ENCODE peak calls at places on chromosomes 12 and 14, in six cellular contexts. One of them, this sample, is unnamed.

GRCh38 chr12:98416845-98417244 is 98.5 kb upstream of the TMPO start:
- DNase-seq in stimulated activated CD4-positive, alpha-beta T cell treated with anti-CD3 and anti-CD28 coated beads, Interleukin-2, amount 100 ng/mL, for 48 hours: no peak
- DNase-seq in stomach: no peak
- DNase-seq in cardiac fibroblast: peak
- DNase-seq in stimulated activated CD8-positive, alpha-beta memory T cell treated with anti-CD3 and anti-CD28 coated beads, Interleukin-4, amount 100 ng/mL, for 1 hour: no peak
- DNase-seq in GM10248: no peak
- DNase-seq in this sample: no peak

GRCh38 chr14:67766035-67766680 is 50.2 kb downstream of the ZFYVE26 start:
- DNase-seq in stimulated activated CD4-positive, alpha-beta T cell treated with anti-CD3 and anti-CD28 coated beads, Interleukin-2, amount 100 ng/mL, for 48 hours: no peak
- DNase-seq in stomach: no peak
- DNase-seq in cardiac fibroblast: no peak
- DNase-seq in stimulated activated CD8-positive, alpha-beta memory T cell treated with anti-CD3 and anti-CD28 coated beads, Interleukin-4, amount 100 ng/mL, for 1 hour: no peak
- DNase-seq in GM10248: no peak
- DNase-seq in this sample: no peak

GRCh38 chr12:49885118-49885517 is 18.6 kb downstream of the FAIM2 start:
- DNase-seq in stimulated activated CD4-positive, alpha-beta T cell treated with anti-CD3 and anti-CD28 coated beads, Interleukin-2, amount 100 ng/mL, for 48 hours: no peak
- DNase-seq in stomach: no peak
- DNase-seq in cardiac fibroblast: no peak
- DNase-seq in stimulated activated CD8-positive, alpha-beta memory T cell treated with anti-CD3 and anti-CD28 coated beads, Interleukin-4, amount 100 ng/mL, for 1 hour: no peak
- DNase-seq in GM10248: no peak
- DNase-seq in this sample: no peak

GRCh38 chr14:76762617-76763361 is 1.5 kb downstream of the VASH1 start:
- DNase-seq in stimulated activated CD4-positive, alpha-beta T cell treated with anti-CD3 and anti-CD28 coated beads, Interleukin-2, amount 100 ng/mL, for 48 hours: no peak
- DNase-seq in stomach: no peak
- DNase-seq in cardiac fibroblast: no peak
- DNase-seq in stimulated activated CD8-positive, alpha-beta memory T cell treated with anti-CD3 and anti-CD28 coated beads, Interleukin-4, amount 100 ng/mL, for 1 hour: no peak
- DNase-seq in GM10248: no peak
- DNase-seq in this sample: no peak

GRCh38 chr14:90664911-90665695 is 151.1 kb downstream of the TTC7B start:
- DNase-seq in stimulated activated CD4-positive, alpha-beta T cell treated with anti-CD3 and anti-CD28 coated beads, Interleukin-2, amount 100 ng/mL, for 48 hours: no peak
- DNase-seq in stomach: no peak
- DNase-seq in cardiac fibroblast: peak
- DNase-seq in stimulated activated CD8-positive, alpha-beta memory T cell treated with anti-CD3 and anti-CD28 coated beads, Interleukin-4, amount 100 ng/mL, for 1 hour: no peak
- DNase-seq in GM10248: no peak
- DNase-seq in this sample: no peak

GRCh38 chr12:34598851-34599529 is 576.7 kb downstream of the ALG10 start:
- DNase-seq in stimulated activated CD4-positive, alpha-beta T cell treated with anti-CD3 and anti-CD28 coated beads, Interleukin-2, amount 100 ng/mL, for 48 hours: no peak
- DNase-seq in stomach: peak
- DNase-seq in cardiac fibroblast: no peak
- DNase-seq in stimulated activated CD8-positive, alpha-beta memory T cell treated with anti-CD3 and anti-CD28 coated beads, Interleukin-4, amount 100 ng/mL, for 1 hour: no peak
- DNase-seq in GM10248: peak
- DNase-seq in this sample: no peak

GRCh38 chr12:3313655-3314305 is 177.2 kb upstream of the PRMT8 start:
- DNase-seq in stimulated activated CD4-positive, alpha-beta T cell treated with anti-CD3 and anti-CD28 coated beads, Interleukin-2, amount 100 ng/mL, for 48 hours: no peak
- DNase-seq in stomach: no peak
- DNase-seq in cardiac fibroblast: peak
- DNase-seq in stimulated activated CD8-positive, alpha-beta memory T cell treated with anti-CD3 and anti-CD28 coated beads, Interleukin-4, amount 100 ng/mL, for 1 hour: no peak
- DNase-seq in GM10248: peak
- DNase-seq in this sample: no peak

GRCh38 chr12:41656454-41656853 is 468.3 kb downstream of the PDZRN4 start:
- DNase-seq in stimulated activated CD4-positive, alpha-beta T cell treated with anti-CD3 and anti-CD28 coated beads, Interleukin-2, amount 100 ng/mL, for 48 hours: no peak
- DNase-seq in stomach: no peak
- DNase-seq in cardiac fibroblast: no peak
- DNase-seq in stimulated activated CD8-positive, alpha-beta memory T cell treated with anti-CD3 and anti-CD28 coated beads, Interleukin-4, amount 100 ng/mL, for 1 hour: no peak
- DNase-seq in GM10248: no peak
- DNase-seq in this sample: no peak

GRCh38 chr14:100540926-100541620 is 46.1 kb downstream of the BEGAIN start:
- DNase-seq in stimulated activated CD4-positive, alpha-beta T cell treated with anti-CD3 and anti-CD28 coated beads, Interleukin-2, amount 100 ng/mL, for 48 hours: no peak
- DNase-seq in stomach: no peak
- DNase-seq in cardiac fibroblast: no peak
- DNase-seq in stimulated activated CD8-positive, alpha-beta memory T cell treated with anti-CD3 and anti-CD28 coated beads, Interleukin-4, amount 100 ng/mL, for 1 hour: no peak
- DNase-seq in GM10248: no peak
- DNase-seq in this sample: no peak

GRCh38 chr12:131209082-131210070 is 255.7 kb downstream of the ADGRD1 start:
- DNase-seq in stimulated activated CD4-positive, alpha-beta T cell treated with anti-CD3 and anti-CD28 coated beads, Interleukin-2, amount 100 ng/mL, for 48 hours: no peak
- DNase-seq in stomach: no peak
- DNase-seq in cardiac fibroblast: no peak
- DNase-seq in stimulated activated CD8-positive, alpha-beta memory T cell treated with anti-CD3 and anti-CD28 coated beads, Interleukin-4, amount 100 ng/mL, for 1 hour: no peak
- DNase-seq in GM10248: no peak
- DNase-seq in this sample: no peak

GRCh38 chr12:69821441-69822204 is 3.4 kb upstream of the MYRFL start:
- DNase-seq in stimulated activated CD4-positive, alpha-beta T cell treated with anti-CD3 and anti-CD28 coated beads, Interleukin-2, amount 100 ng/mL, for 48 hours: no peak
- DNase-seq in stomach: no peak
- DNase-seq in cardiac fibroblast: peak
- DNase-seq in stimulated activated CD8-positive, alpha-beta memory T cell treated with anti-CD3 and anti-CD28 coated beads, Interleukin-4, amount 100 ng/mL, for 1 hour: no peak
- DNase-seq in GM10248: no peak
- DNase-seq in this sample: no peak

GRCh38 chr12:103379670-103380069 is 116.1 kb downstream of the C12orf42 start:
- DNase-seq in stimulated activated CD4-positive, alpha-beta T cell treated with anti-CD3 and anti-CD28 coated beads, Interleukin-2, amount 100 ng/mL, for 48 hours: no peak
- DNase-seq in stomach: no peak
- DNase-seq in cardiac fibroblast: no peak
- DNase-seq in stimulated activated CD8-positive, alpha-beta memory T cell treated with anti-CD3 and anti-CD28 coated beads, Interleukin-4, amount 100 ng/mL, for 1 hour: no peak
- DNase-seq in GM10248: no peak
- DNase-seq in this sample: no peak

GRCh38 chr14:21100931-21101330 is at the start of gene TMEM253:
- DNase-seq in stimulated activated CD4-positive, alpha-beta T cell treated with anti-CD3 and anti-CD28 coated beads, Interleukin-2, amount 100 ng/mL, for 48 hours: no peak
- DNase-seq in stomach: no peak
- DNase-seq in cardiac fibroblast: no peak
- DNase-seq in stimulated activated CD8-positive, alpha-beta memory T cell treated with anti-CD3 and anti-CD28 coated beads, Interleukin-4, amount 100 ng/mL, for 1 hour: no peak
- DNase-seq in GM10248: no peak
- DNase-seq in this sample: no peak

GRCh38 chr12:109389146-109389545 is 41.4 kb downstream of the MYO1H start:
- DNase-seq in stimulated activated CD4-positive, alpha-beta T cell treated with anti-CD3 and anti-CD28 coated beads, Interleukin-2, amount 100 ng/mL, for 48 hours: no peak
- DNase-seq in stomach: no peak
- DNase-seq in cardiac fibroblast: no peak
- DNase-seq in stimulated activated CD8-positive, alpha-beta memory T cell treated with anti-CD3 and anti-CD28 coated beads, Interleukin-4, amount 100 ng/mL, for 1 hour: no peak
- DNase-seq in GM10248: no peak
- DNase-seq in this sample: no peak

GRCh38 chr12:121581681-121582439 is 1.0 kb upstream of the KDM2B start:
- DNase-seq in stimulated activated CD4-positive, alpha-beta T cell treated with anti-CD3 and anti-CD28 coated beads, Interleukin-2, amount 100 ng/mL, for 48 hours: no peak
- DNase-seq in stomach: peak
- DNase-seq in cardiac fibroblast: peak
- DNase-seq in stimulated activated CD8-positive, alpha-beta memory T cell treated with anti-CD3 and anti-CD28 coated beads, Interleukin-4, amount 100 ng/mL, for 1 hour: no peak
- DNase-seq in GM10248: no peak
- DNase-seq in this sample: no peak

GRCh38 chr12:124512667-124513296 is 54.6 kb downstream of the NCOR2 start:
- DNase-seq in stimulated activated CD4-positive, alpha-beta T cell treated with anti-CD3 and anti-CD28 coated beads, Interleukin-2, amount 100 ng/mL, for 48 hours: no peak
- DNase-seq in stomach: peak
- DNase-seq in cardiac fibroblast: peak
- DNase-seq in stimulated activated CD8-positive, alpha-beta memory T cell treated with anti-CD3 and anti-CD28 coated beads, Interleukin-4, amount 100 ng/mL, for 1 hour: no peak
- DNase-seq in GM10248: no peak
- DNase-seq in this sample: no peak

GRCh38 chr14:81427348-81428058 is 27.4 kb upstream of the STON2 start:
- DNase-seq in stimulated activated CD4-positive, alpha-beta T cell treated with anti-CD3 and anti-CD28 coated beads, Interleukin-2, amount 100 ng/mL, for 48 hours: no peak
- DNase-seq in stomach: no peak
- DNase-seq in cardiac fibroblast: no peak
- DNase-seq in stimulated activated CD8-positive, alpha-beta memory T cell treated with anti-CD3 and anti-CD28 coated beads, Interleukin-4, amount 100 ng/mL, for 1 hour: no peak
- DNase-seq in GM10248: no peak
- DNase-seq in this sample: no peak

GRCh38 chr14:100822921-100823320 is 3.0 kb upstream of the MEG3 start:
- DNase-seq in stimulated activated CD4-positive, alpha-beta T cell treated with anti-CD3 and anti-CD28 coated beads, Interleukin-2, amount 100 ng/mL, for 48 hours: no peak
- DNase-seq in stomach: no peak
- DNase-seq in cardiac fibroblast: peak
- DNase-seq in stimulated activated CD8-positive, alpha-beta memory T cell treated with anti-CD3 and anti-CD28 coated beads, Interleukin-4, amount 100 ng/mL, for 1 hour: no peak
- DNase-seq in GM10248: no peak
- DNase-seq in this sample: no peak

GRCh38 chr12:11106288-11106687 is 14.2 kb upstream of the TAS2R43 start:
- DNase-seq in stimulated activated CD4-positive, alpha-beta T cell treated with anti-CD3 and anti-CD28 coated beads, Interleukin-2, amount 100 ng/mL, for 48 hours: no peak
- DNase-seq in stomach: no peak
- DNase-seq in cardiac fibroblast: no peak
- DNase-seq in stimulated activated CD8-positive, alpha-beta memory T cell treated with anti-CD3 and anti-CD28 coated beads, Interleukin-4, amount 100 ng/mL, for 1 hour: no peak
- DNase-seq in GM10248: no peak
- DNase-seq in this sample: no peak

GRCh38 chr12:30769802-30770201 is 15.1 kb upstream of the CAPRIN2 start:
- DNase-seq in stimulated activated CD4-positive, alpha-beta T cell treated with anti-CD3 and anti-CD28 coated beads, Interleukin-2, amount 100 ng/mL, for 48 hours: no peak
- DNase-seq in stomach: no peak
- DNase-seq in cardiac fibroblast: no peak
- DNase-seq in stimulated activated CD8-positive, alpha-beta memory T cell treated with anti-CD3 and anti-CD28 coated beads, Interleukin-4, amount 100 ng/mL, for 1 hour: no peak
- DNase-seq in GM10248: no peak
- DNase-seq in this sample: no peak

GRCh38 chr12:63103489-63104131 is 47.4 kb downstream of the AVPR1A start:
- DNase-seq in stimulated activated CD4-positive, alpha-beta T cell treated with anti-CD3 and anti-CD28 coated beads, Interleukin-2, amount 100 ng/mL, for 48 hours: peak
- DNase-seq in stomach: no peak
- DNase-seq in cardiac fibroblast: peak
- DNase-seq in stimulated activated CD8-positive, alpha-beta memory T cell treated with anti-CD3 and anti-CD28 coated beads, Interleukin-4, amount 100 ng/mL, for 1 hour: no peak
- DNase-seq in GM10248: peak
- DNase-seq in this sample: no peak

GRCh38 chr14:100376751-100377171 is 53.6 kb downstream of the SLC25A47 start:
- DNase-seq in stimulated activated CD4-positive, alpha-beta T cell treated with anti-CD3 and anti-CD28 coated beads, Interleukin-2, amount 100 ng/mL, for 48 hours: no peak
- DNase-seq in stomach: no peak
- DNase-seq in cardiac fibroblast: peak
- DNase-seq in stimulated activated CD8-positive, alpha-beta memory T cell treated with anti-CD3 and anti-CD28 coated beads, Interleukin-4, amount 100 ng/mL, for 1 hour: no peak
- DNase-seq in GM10248: no peak
- DNase-seq in this sample: no peak

GRCh38 chr12:10031318-10031717 is 836 bp downstream of the CLEC9A start:
- DNase-seq in stimulated activated CD4-positive, alpha-beta T cell treated with anti-CD3 and anti-CD28 coated beads, Interleukin-2, amount 100 ng/mL, for 48 hours: no peak
- DNase-seq in stomach: no peak
- DNase-seq in cardiac fibroblast: no peak
- DNase-seq in stimulated activated CD8-positive, alpha-beta memory T cell treated with anti-CD3 and anti-CD28 coated beads, Interleukin-4, amount 100 ng/mL, for 1 hour: no peak
- DNase-seq in GM10248: no peak
- DNase-seq in this sample: no peak

GRCh38 chr12:4589941-4590340 is 27.9 kb downstream of the DYRK4 start:
- DNase-seq in stimulated activated CD4-positive, alpha-beta T cell treated with anti-CD3 and anti-CD28 coated beads, Interleukin-2, amount 100 ng/mL, for 48 hours: no peak
- DNase-seq in stomach: no peak
- DNase-seq in cardiac fibroblast: no peak
- DNase-seq in stimulated activated CD8-positive, alpha-beta memory T cell treated with anti-CD3 and anti-CD28 coated beads, Interleukin-4, amount 100 ng/mL, for 1 hour: no peak
- DNase-seq in GM10248: no peak
- DNase-seq in this sample: no peak

GRCh38 chr12:26872623-26873022 is 39.6 kb upstream of the ITPR2 start:
- DNase-seq in stimulated activated CD4-positive, alpha-beta T cell treated with anti-CD3 and anti-CD28 coated beads, Interleukin-2, amount 100 ng/mL, for 48 hours: no peak
- DNase-seq in stomach: no peak
- DNase-seq in cardiac fibroblast: no peak
- DNase-seq in stimulated activated CD8-positive, alpha-beta memory T cell treated with anti-CD3 and anti-CD28 coated beads, Interleukin-4, amount 100 ng/mL, for 1 hour: no peak
- DNase-seq in GM10248: no peak
- DNase-seq in this sample: no peak

GRCh38 chr12:52867636-52868035 is 18.8 kb upstream of the KRT78 start:
- DNase-seq in stimulated activated CD4-positive, alpha-beta T cell treated with anti-CD3 and anti-CD28 coated beads, Interleukin-2, amount 100 ng/mL, for 48 hours: no peak
- DNase-seq in stomach: peak
- DNase-seq in cardiac fibroblast: no peak
- DNase-seq in stimulated activated CD8-positive, alpha-beta memory T cell treated with anti-CD3 and anti-CD28 coated beads, Interleukin-4, amount 100 ng/mL, for 1 hour: no peak
- DNase-seq in GM10248: no peak
- DNase-seq in this sample: no peak

GRCh38 chr12:47816646-47817271 is 2.9 kb downstream of the HDAC7 start:
- DNase-seq in stimulated activated CD4-positive, alpha-beta T cell treated with anti-CD3 and anti-CD28 coated beads, Interleukin-2, amount 100 ng/mL, for 48 hours: no peak
- DNase-seq in stomach: no peak
- DNase-seq in cardiac fibroblast: peak
- DNase-seq in stimulated activated CD8-positive, alpha-beta memory T cell treated with anti-CD3 and anti-CD28 coated beads, Interleukin-4, amount 100 ng/mL, for 1 hour: no peak
- DNase-seq in GM10248: no peak
- DNase-seq in this sample: no peak

GRCh38 chr14:103016071-103016470 is 41.3 kb downstream of the CDC42BPB start:
- DNase-seq in stimulated activated CD4-positive, alpha-beta T cell treated with anti-CD3 and anti-CD28 coated beads, Interleukin-2, amount 100 ng/mL, for 48 hours: no peak
- DNase-seq in stomach: no peak
- DNase-seq in cardiac fibroblast: no peak
- DNase-seq in stimulated activated CD8-positive, alpha-beta memory T cell treated with anti-CD3 and anti-CD28 coated beads, Interleukin-4, amount 100 ng/mL, for 1 hour: no peak
- DNase-seq in GM10248: no peak
- DNase-seq in this sample: no peak

GRCh38 chr14:79011091-79011919 is 841.1 kb downstream of the NRXN3 start:
- DNase-seq in stimulated activated CD4-positive, alpha-beta T cell treated with anti-CD3 and anti-CD28 coated beads, Interleukin-2, amount 100 ng/mL, for 48 hours: no peak
- DNase-seq in stomach: no peak
- DNase-seq in cardiac fibroblast: peak
- DNase-seq in stimulated activated CD8-positive, alpha-beta memory T cell treated with anti-CD3 and anti-CD28 coated beads, Interleukin-4, amount 100 ng/mL, for 1 hour: no peak
- DNase-seq in GM10248: peak
- DNase-seq in this sample: no peak

GRCh38 chr14:61570188-61570960 is 124.9 kb upstream of the HIF1A start:
- DNase-seq in stimulated activated CD4-positive, alpha-beta T cell treated with anti-CD3 and anti-CD28 coated beads, Interleukin-2, amount 100 ng/mL, for 48 hours: no peak
- DNase-seq in stomach: no peak
- DNase-seq in cardiac fibroblast: peak
- DNase-seq in stimulated activated CD8-positive, alpha-beta memory T cell treated with anti-CD3 and anti-CD28 coated beads, Interleukin-4, amount 100 ng/mL, for 1 hour: no peak
- DNase-seq in GM10248: no peak
- DNase-seq in this sample: no peak

GRCh38 chr12:19032826-19033225 is 96.7 kb upstream of the PLEKHA5 start:
- DNase-seq in stimulated activated CD4-positive, alpha-beta T cell treated with anti-CD3 and anti-CD28 coated beads, Interleukin-2, amount 100 ng/mL, for 48 hours: no peak
- DNase-seq in stomach: no peak
- DNase-seq in cardiac fibroblast: no peak
- DNase-seq in stimulated activated CD8-positive, alpha-beta memory T cell treated with anti-CD3 and anti-CD28 coated beads, Interleukin-4, amount 100 ng/mL, for 1 hour: no peak
- DNase-seq in GM10248: no peak
- DNase-seq in this sample: no peak

GRCh38 chr14:20652996-20653975 is 11.8 kb upstream of the OR6S1 start:
- DNase-seq in stimulated activated CD4-positive, alpha-beta T cell treated with anti-CD3 and anti-CD28 coated beads, Interleukin-2, amount 100 ng/mL, for 48 hours: peak
- DNase-seq in stomach: no peak
- DNase-seq in cardiac fibroblast: peak
- DNase-seq in stimulated activated CD8-positive, alpha-beta memory T cell treated with anti-CD3 and anti-CD28 coated beads, Interleukin-4, amount 100 ng/mL, for 1 hour: no peak
- DNase-seq in GM10248: peak
- DNase-seq in this sample: peak

This sample was measured in GM06990.